ENCODE peak calls at places on chromosomes 11 and 22, in seven cellular contexts. R is AG04449; Y is central memory CD8-positive, alpha-beta T cell; X is central memory CD4-positive, alpha-beta T cell; Z is KBM-7; V is stimulated activated CD4-positive, alpha-beta T cell treated with anti-CD3 and anti-CD28 coated beads, Interleukin-1b, Interleukin-23, amount 100 ng/mL, for 4 hours; C is cardiac muscle cell. N is an unnamed sample.

GRCh38 chr22:31289335-31289734 is 3.0 kb downstream of the PIK3IP1 start:
- DNase-seq in Z (no peak), V (no peak), R (no peak), C (no peak), Y (no peak), X (no peak), N (no peak)

GRCh38 chr11:62075438-62075837 is 48.4 kb upstream of the INCENP start:
- DNase-seq in Y (no peak), C (no peak), R (no peak), Z (no peak), V (no peak), X (no peak), N (no peak)

GRCh38 chr11:7688238-7688826 is 15.0 kb upstream of the CYB5R2 start:
- DNase-seq in V (no peak), C (peak), X (no peak), Y (no peak), R (no peak), Z (peak), N (no peak)

GRCh38 chr11:111427471-111427912 is 48.4 kb upstream of the POU2AF1 start:
- DNase-seq in C (no peak), Z (no peak), R (no peak), V (no peak), Y (no peak), X (no peak), N (no peak)

GRCh38 chr11:85682330-85683305 is 3.4 kb downstream of the CCDC89 start:
- DNase-seq in X (peak), R (no peak), Y (no peak), V (peak), C (no peak), Z (no peak), N (peak)

GRCh38 chr22:28247114-28247513 is 328.1 kb upstream of the PITPNB start:
- DNase-seq in X (no peak), C (no peak), V (no peak), Y (no peak), Z (no peak), R (no peak), N (no peak)

GRCh38 chr11:76209956-76210885 is 3.9 kb upstream of the WNT11 start:
- DNase-seq in R (no peak), X (no peak), V (peak), Z (no peak), Y (no peak), C (peak), N (no peak)

GRCh38 chr22:46104170-46104880 is 46.0 kb upstream of the PPARA start:
- DNase-seq in X (no peak), Z (no peak), R (no peak), V (no peak), C (no peak), Y (no peak), N (no peak)

GRCh38 chr22:27139935-27140493 is 482.6 kb downstream of the MIAT start:
- DNase-seq in Z (no peak), Y (no peak), C (peak), X (no peak), V (no peak), R (peak), N (no peak)

GRCh38 chr11:125954123-125954944 is 8.5 kb downstream of the VSIG10L2 start:
- DNase-seq in V (no peak), Y (no peak), Z (no peak), R (no peak), C (no peak), X (no peak), N (no peak)

GRCh38 chr11:130369713-130370112 is 55.0 kb upstream of the ZBTB44 start:
- DNase-seq in C (no peak), R (no peak), X (no peak), V (no peak), Y (no peak), Z (no peak), N (no peak)

GRCh38 chr11:69546735-69547370 is 65.4 kb downstream of the LINC01488 start:
- DNase-seq in R (no peak), C (no peak), V (peak), Y (no peak), X (no peak), Z (no peak), N (no peak)

GRCh38 chr11:92329137-92329536 is 104.5 kb downstream of the FAT3 start:
- DNase-seq in Z (no peak), R (no peak), Y (no peak), V (no peak), C (no peak), X (no peak), N (no peak)

GRCh38 chr22:30731658-30732057 is 37.0 kb downstream of the OSBP2 start:
- DNase-seq in V (no peak), Y (no peak), C (no peak), R (no peak), X (no peak), Z (no peak), N (no peak)

GRCh38 chr22:46079861-46080821 is 70.2 kb upstream of the PPARA start:
- DNase-seq in R (no peak), Y (no peak), C (no peak), Z (no peak), V (no peak), X (no peak), N (no peak)

GRCh38 chr11:66842501-66842895 is 743 bp upstream of the RCE1 start:
- DNase-seq in Y (no peak), V (no peak), C (no peak), X (no peak), R (no peak), Z (no peak), N (no peak)

GRCh38 chr11:76656571-76657081 is 13.9 kb downstream of the LRRC32 start:
- DNase-seq in R (no peak), V (no peak), C (no peak), Z (no peak), X (no peak), Y (no peak), N (no peak)

GRCh38 chr11:125062931-125063428 is at the start of gene SLC37A2:
- DNase-seq in R (no peak), C (peak), Z (peak), X (no peak), Y (no peak), V (peak), N (no peak)

GRCh38 chr22:47619631-47620030 is 857.2 kb downstream of the TBC1D22A start:
- DNase-seq in Z (no peak), V (no peak), C (no peak), Y (no peak), R (no peak), X (no peak), N (no peak)

GRCh38 chr22:27805841-27806240 is 4.3 kb upstream of the MN1 start:
- DNase-seq in X (no peak), Y (no peak), Z (no peak), V (no peak), R (no peak), C (no peak), N (no peak)

GRCh38 chr22:40922484-40923303 is 28.5 kb upstream of the RBX1 start:
- DNase-seq in V (no peak), R (no peak), Y (peak), Z (peak), X (peak), C (peak), N (peak)

GRCh38 chr22:17243524-17243923 is 24.3 kb upstream of the ADA2 start:
- DNase-seq in Z (no peak), C (no peak), X (no peak), Y (no peak), R (no peak), V (no peak), N (no peak)

GRCh38 chr11:1755344-1756023 is 5.1 kb upstream of the IFITM10 start:
- DNase-seq in Y (no peak), C (peak), X (no peak), V (no peak), Z (no peak), R (no peak), N (no peak)

GRCh38 chr22:30880847-30881246 is 87.7 kb downstream of the MORC2 start:
- DNase-seq in Y (no peak), C (no peak), V (no peak), Z (no peak), R (no peak), X (no peak), N (no peak)

GRCh38 chr22:27113211-27114030 is 456.0 kb downstream of the MIAT start:
- DNase-seq in R (peak), X (no peak), C (no peak), Z (peak), V (no peak), Y (no peak), N (no peak)

GRCh38 chr11:61817471-61818202 is 834 bp upstream of the FADS1 start:
- DNase-seq in Z (no peak), X (no peak), R (no peak), Y (no peak), C (no peak), V (no peak), N (no peak)

GRCh38 chr11:125423247-125423849 is 72.7 kb downstream of the FEZ1 start:
- DNase-seq in R (no peak), X (no peak), Y (no peak), V (no peak), C (peak), Z (no peak), N (no peak)

GRCh38 chr11:6568191-6568918 is 35.1 kb downstream of the RRP8 start:
- DNase-seq in Y (no peak), R (no peak), Z (peak), C (peak), V (no peak), X (no peak), N (peak)